ENCODE peak calls at places on chromosomes 16 and 17, in seven cellular contexts. G is stimulated activated CD4-positive, alpha-beta T cell treated with anti-CD3 and anti-CD28 coated beads, Interleukin-12 subunit alpha, Interleukin-12 subunit beta, amount 100 ng/mL, for 4 hours; M is GOT3; H is MM.1S; E is Right ventricle myocardium inferior; Q is adrenal gland; C is GM23248. Y is an unnamed sample.

GRCh38 chr17:37659887-37660286 is 16.6 kb upstream of the DDX52 start:
- DNase-seq in G (no peak), M (no peak), H (no peak), E (no peak), Q (no peak), C (no peak), Y (no peak)

GRCh38 chr17:55086635-55087058 is 118.1 kb downstream of the STXBP4 start:
- DNase-seq in G (no peak), M (no peak), H (no peak), E (no peak), Q (no peak), C (peak; percentile 77), Y (no peak)

GRCh38 chr17:16100737-16101400 is 101.2 kb downstream of the TTC19 start:
- DNase-seq in G (no peak), M (no peak), H (no peak), E (no peak), Q (no peak), C (no peak), Y (no peak)

GRCh38 chr17:76540381-76541300 is 797 bp downstream of the PRCD start:
- DNase-seq in G (no peak), M (peak; percentile 60), H (peak; percentile 80), E (peak; percentile 94), Q (peak; percentile 93), C (peak; percentile 98), Y (peak; percentile 88)

GRCh38 chr17:31002047-31002446 is 31.2 kb downstream of the RNF135 start:
- DNase-seq in G (no peak), M (no peak), H (no peak), E (no peak), Q (no peak), C (no peak), Y (no peak)

GRCh38 chr16:71919033-71919432 is 23.7 kb downstream of the IST1 start:
- DNase-seq in G (no peak), M (no peak), H (peak; percentile 17), E (no peak), Q (no peak), C (no peak), Y (no peak)

GRCh38 chr17:38333635-38334295 is 10.0 kb downstream of the GPR179 start:
- DNase-seq in G (peak; percentile 30), M (no peak), H (peak; percentile 38), E (no peak), Q (peak; percentile 31), C (peak; percentile 38), Y (peak; percentile 43)

GRCh38 chr17:13544292-13544691 is 57.4 kb downstream of the HS3ST3A1 start:
- DNase-seq in G (no peak), M (peak; percentile 35), H (no peak), E (no peak), Q (peak; percentile 49), C (peak; percentile 98), Y (no peak)

GRCh38 chr17:15464629-15465028 is 2.8 kb downstream of the CDRT4 start:
- DNase-seq in G (no peak), M (no peak), H (no peak), E (no peak), Q (no peak), C (peak; percentile 25), Y (no peak)

GRCh38 chr17:51819341-51819740 is 339.2 kb downstream of the CA10 start:
- DNase-seq in G (no peak), M (no peak), H (peak; percentile 9), E (no peak), Q (no peak), C (no peak), Y (no peak)

GRCh38 chr17:40530988-40531971 is 29.9 kb upstream of the TNS4 start:
- DNase-seq in G (peak; percentile 83), M (no peak), H (peak; percentile 34), E (no peak), Q (no peak), C (no peak), Y (peak; percentile 45)

GRCh38 chr17:2138318-2138717 is 83.4 kb downstream of the HIC1 start:
- DNase-seq in G (no peak), M (no peak), H (peak; percentile 87), E (no peak), Q (no peak), C (peak; percentile 40), Y (no peak)

GRCh38 chr16:86991679-86992078 is 325.5 kb downstream of the C16orf95 start:
- DNase-seq in G (no peak), M (no peak), H (no peak), E (no peak), Q (no peak), C (peak; percentile 68), Y (no peak)

GRCh38 chr17:47278561-47278960 is 24.9 kb downstream of the ITGB3 start:
- DNase-seq in G (no peak), M (no peak), H (peak; percentile 16), E (no peak), Q (no peak), C (no peak), Y (no peak)

GRCh38 chr16:87392823-87393679 is 915 bp downstream of the MAP1LC3B start:
- DNase-seq in G (peak; percentile 36), M (no peak), H (peak; percentile 19), E (no peak), Q (peak; percentile 68), C (peak; percentile 80), Y (peak; percentile 74)

GRCh38 chr16:31875112-31875803 is 1.7 kb downstream of the ZNF267 start:
- DNase-seq in G (no peak), M (no peak), H (no peak), E (no peak), Q (no peak), C (peak; percentile 83), Y (no peak)

GRCh38 chr16:57657228-57657627 is 10.9 kb upstream of the ADGRG3 start:
- DNase-seq in G (no peak), M (no peak), H (no peak), E (peak; percentile 33), Q (no peak), C (no peak), Y (no peak)

GRCh38 chr17:42555122-42555622 is 2.4 kb downstream of the HSD17B1 start:
- DNase-seq in G (no peak), M (no peak), H (no peak), E (no peak), Q (no peak), C (no peak), Y (no peak)

GRCh38 chr16:3509470-3509928 is 8.7 kb downstream of the CLUAP1 start:
- DNase-seq in G (peak; percentile 47), M (no peak), H (peak; percentile 85), E (no peak), Q (no peak), C (no peak), Y (peak; percentile 76)

GRCh38 chr17:45031231-45032149 is 19.9 kb downstream of the DCAKD start:
- DNase-seq in G (no peak), M (no peak), H (no peak), E (no peak), Q (no peak), C (no peak), Y (no peak)

GRCh38 chr17:51820252-51820651 is 338.3 kb downstream of the CA10 start:
- DNase-seq in G (no peak), M (no peak), H (no peak), E (no peak), Q (no peak), C (no peak), Y (no peak)

GRCh38 chr17:57461082-57461481 is 204.8 kb downstream of the MSI2 start:
- DNase-seq in G (no peak), M (no peak), H (no peak), E (no peak), Q (peak; percentile 67), C (peak; percentile 58), Y (no peak)

GRCh38 chr16:88533945-88534641 is 36.1 kb upstream of the ZC3H18 start:
- DNase-seq in G (peak; percentile 81), M (peak; percentile 25), H (peak; percentile 67), E (peak; percentile 91), Q (peak; percentile 83), C (peak; percentile 86), Y (peak; percentile 83)

GRCh38 chr16:29702307-29702706 is 23.3 kb downstream of the QPRT start:
- DNase-seq in G (no peak), M (no peak), H (peak; percentile 30), E (no peak), Q (no peak), C (no peak), Y (no peak)

GRCh38 chr17:13544755-13545154 is 57.0 kb downstream of the HS3ST3A1 start:
- DNase-seq in G (no peak), M (no peak), H (no peak), E (no peak), Q (no peak), C (peak; percentile 87), Y (no peak)

Y was measured in mucosa of descending colon.